ENCODE peak calls at places on chromosomes 3 and 15, in eight cellular contexts. O is foreskin keratinocyte, Z is H9, E is choroid plexus epithelial cell, Q is lower leg skin, I is B cell, C is GM06990, T is WTC11. S is an unnamed sample.

GRCh38 chr15:76566276-76566675 is 229.7 kb downstream of the ISL2 start:
- DNase-seq in I (no peak), E (peak; percentile 13), T (no peak), O (no peak), C (no peak), Q (no peak), Z (no peak), S (no peak)

GRCh38 chr3:147404800-147405551 is 1.4 kb downstream of the ZIC4 start:
- DNase-seq in O (no peak), Q (peak; percentile 70), C (no peak), T (peak; percentile 35), Z (no peak), E (peak; percentile 40), I (no peak), S (no peak)

GRCh38 chr3:194330579-194330978 is 20.5 kb downstream of the CPN2 start:
- DNase-seq in I (no peak), E (no peak), T (no peak), Z (no peak), Q (no peak), C (no peak), O (peak; percentile 91), S (no peak)

GRCh38 chr3:11060500-11061251 is 68.1 kb downstream of the SLC6A1 start:
- DNase-seq in I (peak; percentile 77), T (peak; percentile 80), C (peak; percentile 41), O (no peak), Z (peak; percentile 88), Q (peak; percentile 91), E (peak; percentile 61), S (peak; percentile 83)

GRCh38 chr3:128870327-128870726 is 9.1 kb upstream of the ACAD9 start:
- DNase-seq in E (no peak), O (no peak), Q (no peak), C (no peak), T (no peak), I (no peak), Z (no peak), S (no peak)

GRCh38 chr15:41501191-41501917 is 7.7 kb downstream of the ITPKA start:
- DNase-seq in C (peak; percentile 40), T (peak; percentile 56), O (no peak), E (no peak), I (peak; percentile 68), Q (no peak), Z (no peak), S (peak; percentile 65)

GRCh38 chr15:36757189-36757814 is 177.9 kb downstream of the CDIN1 start:
- DNase-seq in E (peak; percentile 51), Z (no peak), Q (no peak), I (no peak), T (no peak), O (peak; percentile 46), C (no peak), S (no peak)

GRCh38 chr3:187706966-187707365 is 4.6 kb upstream of the RTP2 start:
- DNase-seq in C (no peak), T (no peak), E (no peak), O (no peak), Q (no peak), I (no peak), Z (no peak), S (no peak)

GRCh38 chr15:69412701-69413100 is 1.4 kb upstream of the KIF23 start:
- DNase-seq in Q (no peak), T (no peak), Z (no peak), I (no peak), O (no peak), E (no peak), C (no peak), S (no peak)

GRCh38 chr15:69407719-69408400 is 6.3 kb upstream of the KIF23 start:
- DNase-seq in T (no peak), Q (no peak), C (no peak), I (no peak), E (no peak), Z (no peak), O (no peak), S (no peak)

GRCh38 chr15:69412274-69412673 is 1.9 kb upstream of the KIF23 start:
- DNase-seq in T (no peak), Z (no peak), O (no peak), Q (no peak), I (no peak), C (no peak), E (no peak), S (no peak)

GRCh38 chr15:69408841-69409240 is 5.3 kb upstream of the KIF23 start:
- DNase-seq in I (no peak), C (no peak), Z (no peak), E (no peak), Q (no peak), T (no peak), O (no peak), S (no peak)

GRCh38 chr15:69410290-69410874 is 3.8 kb upstream of the KIF23 start:
- DNase-seq in Q (no peak), T (peak; percentile 39), O (peak; percentile 50), I (no peak), Z (peak; percentile 51), C (peak; percentile 19), E (peak; percentile 44), S (no peak)
- TF ChIP-seq CTCF in Q (no peak), T (no peak), O (peak; percentile 88), I (no peak), Z (peak; percentile 48), C (peak; percentile 35), E (peak; percentile 37), S (no peak)

GRCh38 chr15:80835338-80835737 is 56.2 kb downstream of the CEMIP start:
- DNase-seq in Z (peak; percentile 72), I (no peak), C (no peak), E (no peak), Q (no peak), T (peak; percentile 45), O (no peak), S (no peak)
- TF ChIP-seq CTCF in Z (peak; percentile 54), I (no peak), C (no peak), E (peak; percentile 38), Q (no peak), T (no peak), O (peak; percentile 39), S (no peak)

DNA sequence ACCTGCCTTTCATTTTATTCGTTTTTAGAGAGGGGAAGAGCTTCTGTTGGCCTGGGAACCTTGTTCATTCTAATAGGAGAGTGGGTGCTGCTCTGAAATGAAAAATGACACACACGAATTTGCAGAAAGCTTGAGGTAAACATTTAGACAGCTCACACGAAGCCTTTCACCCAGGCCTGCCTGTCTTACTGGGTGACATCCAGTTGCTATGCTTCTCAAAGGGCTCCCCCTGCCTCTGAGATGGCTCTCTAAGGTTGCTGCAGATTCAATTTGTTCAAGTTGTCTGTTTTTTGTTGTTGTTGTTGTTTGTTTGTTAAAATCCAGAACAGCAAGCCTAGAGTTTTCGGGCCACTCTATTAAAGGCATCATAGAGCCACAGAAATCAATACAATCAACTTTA is 18.1 kb downstream of the PEX5L start:
- DNase-seq in I (no peak), C (no peak), O (no peak), T (no peak), Z (peak; percentile 30), E (no peak), Q (no peak), S (no peak)
- TF ChIP-seq CTCF in I (no peak), C (peak; percentile 38), O (no peak), T (no peak), Z (peak; percentile 44), E (no peak), Q (no peak), S (no peak)

GRCh38 chr3:134640872-134641470 is 9.9 kb downstream of the KY start:
- DNase-seq in Z (peak; percentile 69), O (no peak), T (peak; percentile 57), Q (peak; percentile 60), E (peak; percentile 80), C (no peak), I (no peak), S (peak; percentile 54)
- TF ChIP-seq CTCF in Z (peak; percentile 78), O (peak; percentile 62), T (peak; percentile 35), Q (no peak), E (peak; percentile 88), C (peak; percentile 69), I (no peak), S (peak; percentile 53)

GRCh38 chr15:61155741-61156700 is 73.1 kb downstream of the RORA start:
- DNase-seq in E (peak; percentile 87), T (no peak), O (no peak), Q (peak; percentile 89), I (no peak), Z (no peak), C (no peak), S (no peak)
- TF ChIP-seq CTCF in E (peak; percentile 41), T (no peak), O (peak; percentile 42), Q (no peak), I (no peak), Z (no peak), C (no peak), S (no peak)

GRCh38 chr15:28932361-28932760 is 46.6 kb downstream of the APBA2 start:
- DNase-seq in Z (no peak), I (no peak), T (no peak), E (no peak), C (no peak), Q (no peak), O (no peak), S (no peak)

GRCh38 chr15:28929200-28929599 is 43.4 kb downstream of the APBA2 start:
- DNase-seq in E (no peak), I (no peak), C (no peak), Z (no peak), O (no peak), Q (no peak), T (no peak), S (no peak)

GRCh38 chr15:28930476-28931291 is 44.9 kb downstream of the APBA2 start:
- DNase-seq in I (no peak), C (no peak), Q (no peak), Z (no peak), O (no peak), T (no peak), E (no peak), S (no peak)

GRCh38 chr15:28931828-28932227 is 46.1 kb downstream of the APBA2 start:
- DNase-seq in Z (no peak), O (no peak), C (no peak), Q (no peak), E (no peak), T (no peak), I (no peak), S (no peak)

GRCh38 chr15:28930011-28930410 is 44.2 kb downstream of the APBA2 start:
- DNase-seq in Q (no peak), Z (no peak), C (no peak), O (no peak), I (no peak), E (no peak), T (no peak), S (no peak)
- TF ChIP-seq CTCF in Q (no peak), Z (no peak), C (no peak), O (no peak), I (no peak), E (no peak), T (no peak), S (no peak)